ENCODE peak calls at places on chromosomes 11 and 22, in eight cellular contexts. One of them, this sample, is unnamed.

GRCh38 chr22:35227248-35227647 is 30.0 kb upstream of the HMGXB4 start:
- DNase-seq in body of pancreas: no peak
- DNase-seq in endothelial cell of umbilical vein: no peak
- DNase-seq in stomach: no peak
- DNase-seq in adrenal gland: no peak
- DNase-seq in IMR-90: no peak
- DNase-seq in gastrocnemius medialis: no peak
- DNase-seq in transverse colon: no peak
- DNase-seq in this sample: no peak

GRCh38 chr11:73715551-73715950 is 45.3 kb downstream of the RAB6A start:
- DNase-seq in endothelial cell of umbilical vein: no peak
- DNase-seq in gastrocnemius medialis: no peak
- DNase-seq in transverse colon: no peak
- DNase-seq in body of pancreas: no peak
- DNase-seq in IMR-90: no peak
- DNase-seq in adrenal gland: no peak
- DNase-seq in stomach: no peak
- DNase-seq in this sample: no peak

GRCh38 chr11:18501629-18502028 is 25.1 kb downstream of the TSG101 start:
- DNase-seq in endothelial cell of umbilical vein: no peak
- DNase-seq in adrenal gland: no peak
- DNase-seq in body of pancreas: no peak
- DNase-seq in transverse colon: no peak
- DNase-seq in stomach: no peak
- DNase-seq in IMR-90: no peak
- DNase-seq in gastrocnemius medialis: no peak
- DNase-seq in this sample: no peak

GRCh38 chr22:24529898-24530297 is 25.0 kb downstream of the GUCD1 start:
- DNase-seq in stomach: no peak
- DNase-seq in adrenal gland: no peak
- DNase-seq in IMR-90: no peak
- DNase-seq in body of pancreas: no peak
- DNase-seq in transverse colon: no peak
- DNase-seq in endothelial cell of umbilical vein: no peak
- DNase-seq in gastrocnemius medialis: no peak
- DNase-seq in this sample: no peak

GRCh38 chr11:74953448-74953847 is 4.4 kb downstream of the SPCS2 start:
- DNase-seq in IMR-90: no peak
- DNase-seq in gastrocnemius medialis: no peak
- DNase-seq in body of pancreas: no peak
- DNase-seq in adrenal gland: no peak
- DNase-seq in transverse colon: no peak
- DNase-seq in stomach: no peak
- DNase-seq in endothelial cell of umbilical vein: no peak
- DNase-seq in this sample: no peak

GRCh38 chr11:118180300-118180703 is 3.9 kb upstream of the SCN2B start:
- DNase-seq in IMR-90: no peak
- DNase-seq in endothelial cell of umbilical vein: no peak
- DNase-seq in stomach: no peak
- DNase-seq in transverse colon: peak; percentile 26
- DNase-seq in body of pancreas: peak; percentile 49
- DNase-seq in gastrocnemius medialis: peak; percentile 50
- DNase-seq in adrenal gland: peak; percentile 71
- DNase-seq in this sample: peak; percentile 51

GRCh38 chr22:32754413-32755041 is 47.0 kb upstream of the TIMP3 start:
- DNase-seq in endothelial cell of umbilical vein: no peak
- DNase-seq in stomach: no peak
- DNase-seq in adrenal gland: no peak
- DNase-seq in transverse colon: peak; percentile 16
- DNase-seq in IMR-90: peak; percentile 65
- DNase-seq in gastrocnemius medialis: peak; percentile 72
- DNase-seq in body of pancreas: no peak
- DNase-seq in this sample: no peak

GRCh38 chr11:22730319-22730718 is 63.9 kb downstream of the GAS2 start:
- DNase-seq in gastrocnemius medialis: no peak
- DNase-seq in body of pancreas: no peak
- DNase-seq in IMR-90: peak; percentile 1
- DNase-seq in stomach: no peak
- DNase-seq in endothelial cell of umbilical vein: peak; percentile 39
- DNase-seq in adrenal gland: no peak
- DNase-seq in transverse colon: no peak
- DNase-seq in this sample: no peak

GRCh38 chr11:28585007-28585406 is 476.8 kb downstream of the METTL15 start:
- DNase-seq in adrenal gland: no peak
- DNase-seq in body of pancreas: no peak
- DNase-seq in transverse colon: no peak
- DNase-seq in stomach: no peak
- DNase-seq in gastrocnemius medialis: no peak
- DNase-seq in endothelial cell of umbilical vein: no peak
- DNase-seq in IMR-90: peak; percentile 84
- DNase-seq in this sample: no peak

GRCh38 chr22:28934026-28934425 is 50.7 kb downstream of the ZNRF3 start:
- DNase-seq in adrenal gland: no peak
- DNase-seq in transverse colon: no peak
- DNase-seq in gastrocnemius medialis: no peak
- DNase-seq in endothelial cell of umbilical vein: no peak
- DNase-seq in body of pancreas: no peak
- DNase-seq in stomach: no peak
- DNase-seq in IMR-90: no peak
- DNase-seq in this sample: no peak

GRCh38 chr22:47593911-47594311 is 831.5 kb downstream of the TBC1D22A start:
- DNase-seq in IMR-90: no peak
- DNase-seq in body of pancreas: no peak
- DNase-seq in stomach: peak; percentile 20
- DNase-seq in endothelial cell of umbilical vein: no peak
- DNase-seq in gastrocnemius medialis: no peak
- DNase-seq in adrenal gland: no peak
- DNase-seq in transverse colon: no peak
- DNase-seq in this sample: no peak

GRCh38 chr22:47597041-47597440 is 834.6 kb downstream of the TBC1D22A start:
- DNase-seq in stomach: no peak
- DNase-seq in gastrocnemius medialis: no peak
- DNase-seq in adrenal gland: no peak
- DNase-seq in endothelial cell of umbilical vein: no peak
- DNase-seq in IMR-90: no peak
- DNase-seq in body of pancreas: no peak
- DNase-seq in transverse colon: no peak
- DNase-seq in this sample: no peak

GRCh38 chr22:47595122-47595521 is 832.7 kb downstream of the TBC1D22A start:
- DNase-seq in body of pancreas: no peak
- DNase-seq in IMR-90: no peak
- DNase-seq in stomach: peak; percentile 1
- DNase-seq in transverse colon: no peak
- DNase-seq in adrenal gland: no peak
- DNase-seq in endothelial cell of umbilical vein: no peak
- DNase-seq in gastrocnemius medialis: no peak
- DNase-seq in this sample: no peak

GRCh38 chr22:47598864-47599263 is 836.4 kb downstream of the TBC1D22A start:
- DNase-seq in stomach: peak; percentile 7
- DNase-seq in endothelial cell of umbilical vein: no peak
- DNase-seq in adrenal gland: no peak
- DNase-seq in gastrocnemius medialis: no peak
- DNase-seq in transverse colon: no peak
- DNase-seq in IMR-90: no peak
- DNase-seq in body of pancreas: no peak
- DNase-seq in this sample: no peak

DNA sequence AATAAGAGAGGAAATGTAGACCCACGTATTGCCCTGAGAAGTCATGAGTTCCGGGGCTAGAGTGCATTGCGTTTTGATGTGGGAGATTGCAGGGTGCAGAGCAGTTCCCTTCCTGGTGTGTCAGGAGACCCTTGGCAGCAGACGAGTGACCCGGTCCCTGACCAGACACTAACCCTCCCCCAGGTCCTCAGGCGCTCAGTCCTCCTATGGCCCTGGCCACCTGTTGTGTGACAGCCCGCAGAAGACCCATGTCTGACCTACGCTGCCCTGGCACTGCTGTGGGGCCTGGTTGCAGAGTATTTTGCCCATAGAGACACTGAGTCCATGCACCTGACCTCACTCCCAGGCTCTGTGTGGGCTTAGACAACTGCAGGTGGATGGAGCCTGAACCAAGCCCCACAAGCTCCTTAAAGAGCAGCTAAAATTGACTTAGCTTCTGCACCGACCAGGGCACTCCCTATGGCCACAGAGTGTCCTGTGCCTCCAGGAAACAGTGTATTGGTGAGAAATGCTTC is 833.8 kb downstream of the TBC1D22A start:
- DNase-seq in adrenal gland: no peak
- DNase-seq in body of pancreas: no peak
- DNase-seq in transverse colon: no peak
- DNase-seq in IMR-90: no peak
- DNase-seq in stomach: no peak
- DNase-seq in endothelial cell of umbilical vein: no peak
- DNase-seq in gastrocnemius medialis: no peak
- DNase-seq in this sample: no peak
- H3K9me3 ChIP-seq in adrenal gland: no peaks in the 10 kb centered on the region
- H3K9me3 ChIP-seq in body of pancreas: no peaks in the 10 kb centered on the region
- H3K9me3 ChIP-seq in transverse colon: no peaks in the 10 kb centered on the region
- H3K9me3 ChIP-seq in IMR-90: peaks cover 48% of the 10 kb centered on the region
- H3K9me3 ChIP-seq in stomach: no peaks in the 10 kb centered on the region
- H3K9me3 ChIP-seq in endothelial cell of umbilical vein: peaks cover 17% of the 10 kb centered on the region
- H3K9me3 ChIP-seq in gastrocnemius medialis: no peaks in the 10 kb centered on the region
- H3K9me3 ChIP-seq in this sample: no peaks in the 10 kb centered on the region

GRCh38 chr11:65928667-65929066 is 9.4 kb downstream of the DRAP1 start:
- DNase-seq in adrenal gland: no peak
- DNase-seq in stomach: no peak
- DNase-seq in gastrocnemius medialis: no peak
- DNase-seq in transverse colon: no peak
- DNase-seq in body of pancreas: no peak
- DNase-seq in endothelial cell of umbilical vein: no peak
- DNase-seq in IMR-90: no peak
- DNase-seq in this sample: no peak

GRCh38 chr11:65931773-65932557 is 12.7 kb downstream of the DRAP1 start:
- DNase-seq in stomach: no peak
- DNase-seq in body of pancreas: no peak
- DNase-seq in gastrocnemius medialis: no peak
- DNase-seq in transverse colon: no peak
- DNase-seq in IMR-90: no peak
- DNase-seq in endothelial cell of umbilical vein: no peak
- DNase-seq in adrenal gland: no peak
- DNase-seq in this sample: no peak

GRCh38 chr11:65934014-65934413 is 11.3 kb upstream of the TSGA10IP start:
- DNase-seq in stomach: no peak
- DNase-seq in body of pancreas: no peak
- DNase-seq in gastrocnemius medialis: no peak
- DNase-seq in transverse colon: no peak
- DNase-seq in endothelial cell of umbilical vein: no peak
- DNase-seq in IMR-90: peak; percentile 63
- DNase-seq in adrenal gland: no peak
- DNase-seq in this sample: no peak

GRCh38 chr11:65927904-65928397 is 8.7 kb downstream of the DRAP1 start:
- DNase-seq in body of pancreas: no peak
- DNase-seq in endothelial cell of umbilical vein: no peak
- DNase-seq in gastrocnemius medialis: no peak
- DNase-seq in adrenal gland: peak; percentile 62
- DNase-seq in IMR-90: no peak
- DNase-seq in stomach: peak; percentile 55
- DNase-seq in transverse colon: peak; percentile 73
- DNase-seq in this sample: no peak

DNA sequence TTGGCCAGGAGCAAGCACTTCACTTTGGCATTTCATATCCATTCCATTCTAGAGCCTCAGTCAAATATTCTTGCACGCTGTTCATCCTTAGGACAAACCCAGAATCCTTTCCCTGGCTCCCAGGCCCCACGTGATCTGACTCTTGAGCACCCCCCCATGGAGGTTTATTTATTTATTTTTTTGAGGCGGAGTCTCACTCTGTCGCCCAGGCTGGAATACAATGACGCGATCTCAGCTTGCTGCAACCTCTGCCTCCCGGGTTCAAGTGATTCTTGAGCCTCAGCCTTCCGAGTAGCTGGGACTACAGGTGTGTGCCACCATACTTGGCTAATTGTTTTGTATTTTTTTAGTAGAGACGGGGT is 12.7 kb upstream of the TSGA10IP start:
- DNase-seq in body of pancreas: no peak
- DNase-seq in gastrocnemius medialis: no peak
- DNase-seq in IMR-90: no peak
- DNase-seq in stomach: no peak
- DNase-seq in transverse colon: no peak
- DNase-seq in endothelial cell of umbilical vein: no peak
- DNase-seq in adrenal gland: no peak
- DNase-seq in this sample: no peak
- TF ChIP-seq CTCF in body of pancreas: no peak
- TF ChIP-seq CTCF in gastrocnemius medialis: no peak
- TF ChIP-seq CTCF in IMR-90: peak; percentile 3
- TF ChIP-seq CTCF in stomach: no peak
- TF ChIP-seq CTCF in transverse colon: no peak
- TF ChIP-seq CTCF in endothelial cell of umbilical vein: no peak
- TF ChIP-seq CTCF in adrenal gland: no peak
- TF ChIP-seq CTCF in this sample: no peak

DNA sequence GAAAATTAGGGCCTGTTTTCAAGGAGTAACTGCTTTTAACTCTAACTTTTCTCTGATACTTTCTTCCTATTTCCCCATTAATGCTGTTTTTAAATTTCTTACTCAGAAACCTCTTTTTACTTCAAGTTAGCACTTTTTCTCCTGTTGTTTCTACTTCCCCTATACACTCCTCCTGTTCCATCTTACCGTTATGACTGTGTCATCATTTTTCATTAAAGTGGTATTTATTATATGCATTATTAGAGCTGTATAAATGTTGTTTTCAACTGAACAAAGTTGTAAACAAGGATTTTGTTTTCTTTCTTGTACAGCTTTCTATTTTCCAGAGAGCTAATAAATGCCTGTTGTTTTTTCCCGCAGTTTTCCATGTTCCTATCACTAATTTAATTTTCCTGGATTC is 84.6 kb downstream of the EXT2 start:
- DNase-seq in transverse colon: no peak
- DNase-seq in gastrocnemius medialis: no peak
- DNase-seq in endothelial cell of umbilical vein: no peak
- DNase-seq in body of pancreas: no peak
- DNase-seq in adrenal gland: no peak
- DNase-seq in stomach: no peak
- DNase-seq in IMR-90: no peak
- DNase-seq in this sample: no peak
- TF ChIP-seq POLR2A in transverse colon: no peak
- TF ChIP-seq POLR2A in gastrocnemius medialis: no peak
- TF ChIP-seq POLR2A in endothelial cell of umbilical vein: no peak
- TF ChIP-seq POLR2A in body of pancreas: no peak
- TF ChIP-seq POLR2A in adrenal gland: no peak
- TF ChIP-seq POLR2A in stomach: no peak
- TF ChIP-seq POLR2A in IMR-90: no peak
- TF ChIP-seq POLR2A in this sample: no peak

DNA sequence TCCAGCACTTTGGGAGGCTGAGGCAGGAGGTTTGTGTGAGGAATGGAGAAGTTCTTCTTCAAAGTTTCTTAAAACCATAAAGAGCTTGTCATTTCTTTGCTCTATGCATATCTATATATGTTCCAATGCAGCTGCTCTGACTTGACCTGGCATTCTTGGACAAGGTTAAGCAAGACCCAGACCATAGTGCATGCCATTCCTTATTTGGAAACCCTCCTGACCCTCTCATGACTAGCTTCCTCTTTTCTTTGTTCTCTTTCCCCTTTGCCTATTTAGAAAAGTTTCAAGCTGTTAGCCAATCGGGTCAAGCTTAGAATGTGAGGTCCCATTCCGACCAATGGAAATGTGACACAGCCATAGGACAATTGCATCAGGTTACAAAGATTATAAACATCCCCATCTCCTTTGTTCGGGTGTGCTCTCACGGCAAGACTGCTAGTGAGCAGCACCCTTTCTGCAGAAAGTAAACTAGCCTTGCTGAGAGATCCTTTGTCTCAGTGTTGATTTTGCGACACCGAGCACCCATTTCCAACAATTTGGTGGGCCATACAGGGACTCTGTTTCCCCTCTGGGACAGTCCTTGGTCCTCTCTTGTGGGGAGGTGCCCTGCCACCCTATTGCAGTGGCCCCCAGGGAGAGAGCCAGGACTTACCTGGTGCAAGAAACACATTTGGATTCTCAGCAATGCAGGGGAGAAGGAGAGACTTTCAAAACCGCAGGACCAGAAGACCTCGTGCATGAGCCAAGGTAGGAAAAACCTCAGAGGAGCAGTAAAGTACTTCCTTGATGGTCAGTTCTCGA is 39.9 kb upstream of the ANO1 start:
- DNase-seq in transverse colon: no peak
- DNase-seq in adrenal gland: peak; percentile 2
- DNase-seq in gastrocnemius medialis: no peak
- DNase-seq in body of pancreas: no peak
- DNase-seq in IMR-90: no peak
- DNase-seq in stomach: peak; percentile 2
- DNase-seq in endothelial cell of umbilical vein: no peak
- DNase-seq in this sample: no peak
- H3K9me3 ChIP-seq in transverse colon: peaks cover 12% of the 10 kb centered on the region
- H3K9me3 ChIP-seq in adrenal gland: no peaks in the 10 kb centered on the region
- H3K9me3 ChIP-seq in gastrocnemius medialis: no peaks in the 10 kb centered on the region
- H3K9me3 ChIP-seq in body of pancreas: no peaks in the 10 kb centered on the region
- H3K9me3 ChIP-seq in IMR-90: peaks cover 42% of the 10 kb centered on the region
- H3K9me3 ChIP-seq in stomach: peaks cover 38% of the 10 kb centered on the region
- H3K9me3 ChIP-seq in endothelial cell of umbilical vein: no peaks in the 10 kb centered on the region
- H3K9me3 ChIP-seq in this sample: no peaks in the 10 kb centered on the region